ENCODE peak calls at places on chromosomes 5 and 9, in seven cellular contexts. Y is CD4-positive, alpha-beta T cell; U is GM10248; B is activated effector memory CD4-positive, alpha-beta T cell treated with Interleukin-2 at 50 U/mL for 16 hours; M is activated naive CD4-positive, alpha-beta T cell treated with Interleukin-2 at 50 U/mL for 16 hours; K is stimulated activated CD4-positive, alpha-beta T cell treated with anti-CD3 and anti-CD28 coated beads, Interleukin-4, amount 100 ng/mL, for 1 hour; H is T-helper 17 cell. L is an unnamed sample.

GRCh38 chr9:23663536-23663935 is 162.5 kb downstream of the ELAVL2 start:
- DNase-seq in Y (no peak), U (no peak), B (no peak), M (no peak), K (no peak), H (no peak), L (no peak)

GRCh38 chr9:23962101-23962500 is 136.1 kb upstream of the ELAVL2 start:
- DNase-seq in Y (no peak), U (no peak), B (no peak), M (no peak), K (no peak), H (no peak), L (no peak)

GRCh38 chr5:149228610-149229297 is 42.9 kb upstream of the AFAP1L1 start:
- DNase-seq in Y (no peak), U (no peak), B (no peak), M (no peak), K (no peak), H (no peak), L (no peak)

GRCh38 chr5:56412601-56413379 is 179.7 kb upstream of the ANKRD55 start:
- DNase-seq in Y (no peak), U (peak; percentile 69), B (no peak), M (peak; percentile 2), K (no peak), H (no peak), L (no peak)

GRCh38 chr5:148794729-148795590 is 31.5 kb upstream of the ADRB2 start:
- DNase-seq in Y (no peak), U (no peak), B (no peak), M (no peak), K (no peak), H (no peak), L (no peak)

GRCh38 chr9:3931996-3932906 is 367.6 kb downstream of the GLIS3 start:
- DNase-seq in Y (no peak), U (no peak), B (no peak), M (no peak), K (no peak), H (no peak), L (no peak)

GRCh38 chr5:19210886-19211285 is 777.1 kb downstream of the CDH18 start:
- DNase-seq in Y (no peak), U (no peak), B (no peak), M (no peak), K (no peak), H (no peak), L (no peak)

GRCh38 chr5:170438581-170438980 is 49.4 kb upstream of the KCNMB1 start:
- DNase-seq in Y (no peak), U (no peak), B (no peak), M (no peak), K (no peak), H (no peak), L (no peak)

GRCh38 chr9:89390578-89390977 is 72.3 kb downstream of the SECISBP2 start:
- DNase-seq in Y (no peak), U (no peak), B (no peak), M (no peak), K (no peak), H (no peak), L (no peak)

GRCh38 chr9:34437006-34437925 is 21.1 kb downstream of the FAM219A start:
- DNase-seq in Y (peak; percentile 34), U (peak; percentile 70), B (peak; percentile 21), M (peak; percentile 59), K (peak; percentile 49), H (peak; percentile 32), L (peak; percentile 37)

GRCh38 chr9:109444771-109445320 is 53.3 kb downstream of the PTPN3 start:
- DNase-seq in Y (no peak), U (no peak), B (no peak), M (no peak), K (no peak), H (no peak), L (no peak)

GRCh38 chr5:66891184-66891925 is 295.2 kb downstream of the MAST4 start:
- DNase-seq in Y (no peak), U (no peak), B (no peak), M (no peak), K (no peak), H (no peak), L (no peak)

GRCh38 chr9:102518324-102518723 is 476.8 kb upstream of the CYLC2 start:
- DNase-seq in Y (no peak), U (no peak), B (no peak), M (no peak), K (no peak), H (no peak), L (no peak)

GRCh38 chr5:36398137-36398536 is 96.4 kb upstream of the RANBP3L start:
- DNase-seq in Y (no peak), U (no peak), B (no peak), M (no peak), K (no peak), H (no peak), L (no peak)

GRCh38 chr5:153792305-153792704 is 246.4 kb downstream of the FAM114A2 start:
- DNase-seq in Y (no peak), U (no peak), B (no peak), M (no peak), K (no peak), H (no peak), L (no peak)

GRCh38 chr5:118891252-118891651 is 97.1 kb downstream of the DTWD2 start:
- DNase-seq in Y (no peak), U (no peak), B (no peak), M (no peak), K (no peak), H (no peak), L (no peak)

GRCh38 chr9:94805585-94805984 is 79.1 kb downstream of the AOPEP start:
- DNase-seq in Y (no peak), U (no peak), B (no peak), M (no peak), K (no peak), H (no peak), L (no peak)

GRCh38 chr5:35061216-35061615 is 13.5 kb upstream of the AGXT2 start:
- DNase-seq in Y (no peak), U (no peak), B (no peak), M (no peak), K (no peak), H (no peak), L (no peak)

GRCh38 chr9:99103054-99103453 is 1.9 kb upstream of the TGFBR1 start:
- DNase-seq in Y (no peak), U (no peak), B (no peak), M (no peak), K (no peak), H (no peak), L (no peak)

GRCh38 chr9:103444157-103444556 is 449.0 kb downstream of the CYLC2 start:
- DNase-seq in Y (no peak), U (no peak), B (no peak), M (no peak), K (no peak), H (no peak), L (no peak)

GRCh38 chr5:33153891-33154290 is 286.9 kb upstream of the TARS1 start:
- DNase-seq in Y (no peak), U (no peak), B (no peak), M (no peak), K (no peak), H (no peak), L (no peak)

GRCh38 chr5:108508976-108509375 is 127.1 kb upstream of the FBXL17 start:
- DNase-seq in Y (no peak), U (no peak), B (no peak), M (no peak), K (no peak), H (no peak), L (no peak)

GRCh38 chr9:135905380-135906282 is 1.7 kb downstream of the CAMSAP1 start:
- DNase-seq in Y (peak; percentile 50), U (no peak), B (peak; percentile 34), M (peak; percentile 82), K (peak; percentile 80), H (no peak), L (no peak)

GRCh38 chr5:132826424-132827082 is 3.9 kb downstream of the SHROOM1 start:
- DNase-seq in Y (no peak), U (no peak), B (no peak), M (no peak), K (no peak), H (no peak), L (no peak)

GRCh38 chr5:112648264-112648663 is 89.4 kb upstream of the APC start:
- DNase-seq in Y (no peak), U (no peak), B (no peak), M (no peak), K (no peak), H (no peak), L (no peak)

GRCh38 chr5:79436821-79437220 is 77.1 kb downstream of the HOMER1 start:
- DNase-seq in Y (no peak), U (no peak), B (no peak), M (no peak), K (no peak), H (no peak), L (no peak)

GRCh38 chr5:146081685-146082084 is 23.7 kb downstream of the PLAC8L1 start:
- DNase-seq in Y (no peak), U (no peak), B (no peak), M (no peak), K (no peak), H (no peak), L (no peak)

GRCh38 chr9:6673326-6674025 is 27.9 kb upstream of the GLDC start:
- DNase-seq in Y (no peak), U (no peak), B (no peak), M (no peak), K (no peak), H (no peak), L (no peak)

GRCh38 chr5:160460377-160461049 is 38.9 kb downstream of the PTTG1 start:
- DNase-seq in Y (no peak), U (no peak), B (no peak), M (no peak), K (no peak), H (no peak), L (no peak)

GRCh38 chr5:2725957-2726356 is 25.5 kb downstream of the IRX2 start:
- DNase-seq in Y (no peak), U (no peak), B (no peak), M (no peak), K (no peak), H (no peak), L (no peak)

GRCh38 chr5:166164211-166164610 is 2127.2 kb upstream of the WWC1 start:
- DNase-seq in Y (no peak), U (no peak), B (no peak), M (no peak), K (no peak), H (no peak), L (no peak)

GRCh38 chr9:112013261-112013660 is 116.6 kb downstream of the UGCG start:
- DNase-seq in Y (no peak), U (no peak), B (no peak), M (no peak), K (no peak), H (no peak), L (no peak)

GRCh38 chr5:125408582-125409069 is 662.2 kb upstream of the ZNF608 start:
- DNase-seq in Y (no peak), U (peak; percentile 10), B (no peak), M (no peak), K (no peak), H (no peak), L (no peak)

GRCh38 chr5:89265511-89266169 is 382.7 kb upstream of the MEF2C start:
- DNase-seq in Y (no peak), U (no peak), B (no peak), M (no peak), K (no peak), H (no peak), L (no peak)

GRCh38 chr9:20873240-20873860 is 158.1 kb downstream of the HACD4 start:
- DNase-seq in Y (no peak), U (no peak), B (no peak), M (no peak), K (no peak), H (no peak), L (no peak)

GRCh38 chr9:19027825-19028224 is 5.2 kb downstream of the SAXO1 start:
- DNase-seq in Y (no peak), U (no peak), B (no peak), M (no peak), K (no peak), H (no peak), L (no peak)

GRCh38 chr9:12862596-12862995 is 87.8 kb downstream of the LURAP1L start:
- DNase-seq in Y (no peak), U (no peak), B (no peak), M (no peak), K (no peak), H (no peak), L (no peak)

GRCh38 chr5:14722923-14723322 is 58.4 kb downstream of the OTULIN start:
- DNase-seq in Y (no peak), U (no peak), B (no peak), M (no peak), K (no peak), H (no peak), L (no peak)